ENCODE peak calls at places on chromosomes 4 and X, in four cellular contexts. A, V, E and G are unnamed samples.

GRCh38 chr4:122679946-122680345 is 52.6 kb upstream of the BBS12 start:
- DNase-seq in A (no peak), V (no peak), E (no peak), G (no peak)

GRCh38 chr4:187478292-187479205 is 517.0 kb upstream of the ZFP42 start:
- DNase-seq in A (no peak), V (no peak), E (no peak), G (no peak)

GRCh38 chrX:16882702-16883486 is 12.7 kb upstream of the RBBP7 start:
- DNase-seq in A (peak; percentile 77), V (peak; percentile 38), E (peak; percentile 80), G (peak; percentile 60)

GRCh38 chrX:15915959-15916703 is 61.5 kb upstream of the AP1S2 start:
- DNase-seq in A (no peak), V (no peak), E (peak; percentile 8), G (no peak)

GRCh38 chr4:55438314-55438713 is 42.6 kb downstream of the TMEM165 start:
- DNase-seq in A (no peak), V (no peak), E (no peak), G (no peak)

GRCh38 chrX:152821145-152821765 is 9.3 kb downstream of the CETN2 start:
- DNase-seq in A (peak; percentile 46), V (no peak), E (peak; percentile 57), G (no peak)

GRCh38 chr4:94390804-94391410 is 48.3 kb upstream of the HPGDS start:
- DNase-seq in A (no peak), V (no peak), E (peak; percentile 42), G (no peak)

GRCh38 chr4:52843958-52844357 is 18.2 kb upstream of the RASL11B start:
- DNase-seq in A (no peak), V (peak; percentile 34), E (no peak), G (no peak)

GRCh38 chrX:1011632-1012283 is 200.7 kb downstream of the CRLF2 start:
- DNase-seq in A (no peak), V (no peak), E (no peak), G (peak; percentile 24)

GRCh38 chr4:171553961-171554360 is 259.2 kb upstream of the GALNTL6 start:
- DNase-seq in A (no peak), V (no peak), E (no peak), G (no peak)

GRCh38 chr4:113179996-113180395 is 130.5 kb downstream of the ANK2 start:
- DNase-seq in A (no peak), V (no peak), E (no peak), G (no peak)

GRCh38 chr4:185589067-185589844 is 53.9 kb upstream of the PDLIM3 start:
- DNase-seq in A (no peak), V (no peak), E (no peak), G (no peak)

GRCh38 chr4:82230310-82230709 is 143.5 kb downstream of the HNRNPD start:
- DNase-seq in A (no peak), V (no peak), E (no peak), G (no peak)

GRCh38 chr4:31518796-31519250 is 798.7 kb downstream of the PCDH7 start:
- DNase-seq in A (no peak), V (no peak), E (no peak), G (no peak)

GRCh38 chrX:74232859-74233258 is 71.1 kb upstream of the ZCCHC13 start:
- DNase-seq in A (no peak), V (no peak), E (peak; percentile 38), G (no peak)

GRCh38 chr4:103075894-103076776 is at the start of gene SLC9B2:
- DNase-seq in A (peak; percentile 59), V (peak; percentile 61), E (peak; percentile 79), G (peak; percentile 39)

GRCh38 chrX:154890990-154891639 is 5.0 kb downstream of the F8A1 start:
- DNase-seq in A (no peak), V (no peak), E (no peak), G (no peak)

GRCh38 chr4:27886075-27886474 is 1025.4 kb downstream of the STIM2 start:
- DNase-seq in A (no peak), V (no peak), E (no peak), G (no peak)

GRCh38 chrX:74449937-74450330 is 28.6 kb downstream of the SLC16A2 start:
- DNase-seq in A (no peak), V (no peak), E (no peak), G (no peak)

GRCh38 chr4:94570558-94570957 is 118.8 kb downstream of the PDLIM5 start:
- DNase-seq in A (no peak), V (no peak), E (no peak), G (no peak)

GRCh38 chrX:9911479-9911878 is 55.7 kb upstream of the CLDN34 start:
- DNase-seq in A (no peak), V (no peak), E (no peak), G (no peak)

GRCh38 chrX:154457491-154458115 is 478 bp upstream of the PLXNA3 start:
- DNase-seq in A (peak; percentile 72), V (peak; percentile 23), E (peak; percentile 73), G (peak; percentile 63)

GRCh38 chrX:52574416-52575275 is 57.8 kb upstream of the XAGE1B start:
- DNase-seq in A (peak; percentile 27), V (no peak), E (peak; percentile 51), G (peak; percentile 36)

GRCh38 chrX:68112321-68112720 is 321.0 kb downstream of the OPHN1 start:
- DNase-seq in A (no peak), V (no peak), E (no peak), G (no peak)

GRCh38 chr4:121272526-121272925 is 108.3 kb downstream of the QRFPR start:
- DNase-seq in A (no peak), V (no peak), E (peak; percentile 11), G (no peak)

GRCh38 chrX:38816158-38816557 is 14.9 kb downstream of the MID1IP1 start:
- DNase-seq in A (no peak), V (no peak), E (no peak), G (peak; percentile 50)

GRCh38 chrX:45400380-45400779 is 199.7 kb upstream of the DIPK2B start:
- DNase-seq in A (no peak), V (no peak), E (no peak), G (no peak)

GRCh38 chr4:147480502-147480890 is 401 bp upstream of the EDNRA start:
- DNase-seq in A (no peak), V (no peak), E (no peak), G (no peak)
- H3K4me3 ChIP-seq in A (peak overlapping the region; percentile 49), V (peak overlapping the region; percentile 49), E (no peak overlapping the region), G (no peak overlapping the region)

DNA sequence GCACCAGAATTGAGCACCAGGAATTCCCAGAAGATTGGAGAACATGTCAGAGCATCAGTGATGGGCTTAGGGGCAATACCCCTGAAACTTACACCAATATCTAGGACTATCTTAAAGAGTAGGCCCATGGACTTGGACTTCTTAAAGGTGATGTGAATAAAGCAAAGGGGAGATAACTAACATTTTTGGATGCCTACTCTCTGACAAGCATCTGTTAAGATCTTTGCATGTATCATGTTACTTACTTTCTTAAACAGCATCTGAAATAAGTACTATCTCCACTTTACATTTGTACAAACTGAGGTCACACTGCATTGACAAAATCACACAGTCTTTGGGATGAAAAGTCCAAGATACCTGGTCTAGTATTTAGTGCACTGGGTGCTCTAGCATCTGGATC is 258.6 kb upstream of the ARSJ start:
- DNase-seq in A (no peak), V (no peak), E (no peak), G (no peak)
- H3K27ac ChIP-seq in A (no peak overlapping the region), V (no peak overlapping the region), E (no peak overlapping the region), G (no peak overlapping the region)

DNA sequence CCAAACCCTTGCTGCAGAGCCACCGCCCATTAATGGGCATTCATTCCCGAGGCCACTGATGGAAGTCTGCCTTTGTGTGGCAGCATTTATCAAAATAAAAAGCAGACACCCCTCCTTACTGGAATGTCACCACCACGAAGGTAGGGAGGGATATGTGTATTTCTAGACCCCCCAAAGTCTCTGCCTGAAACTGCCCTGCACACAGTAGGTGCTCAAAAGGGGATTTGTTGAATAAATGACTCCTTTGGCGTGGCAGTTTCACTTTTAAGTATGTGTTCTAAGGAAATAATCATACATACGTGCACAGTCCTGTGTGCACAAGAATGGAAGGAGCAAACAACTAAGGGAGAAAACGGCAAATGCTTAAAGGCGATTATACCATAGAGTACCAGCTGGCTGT is 23.6 kb upstream of the GLOD5 start:
- DNase-seq in A (no peak), V (no peak), E (peak; percentile 19), G (no peak)
- H3K4me3 ChIP-seq in A (peak overlapping the region; percentile 66), V (peak overlapping the region; percentile 19), E (peak overlapping the region; percentile 58), G (peak overlapping the region; percentile 79)

DNA sequence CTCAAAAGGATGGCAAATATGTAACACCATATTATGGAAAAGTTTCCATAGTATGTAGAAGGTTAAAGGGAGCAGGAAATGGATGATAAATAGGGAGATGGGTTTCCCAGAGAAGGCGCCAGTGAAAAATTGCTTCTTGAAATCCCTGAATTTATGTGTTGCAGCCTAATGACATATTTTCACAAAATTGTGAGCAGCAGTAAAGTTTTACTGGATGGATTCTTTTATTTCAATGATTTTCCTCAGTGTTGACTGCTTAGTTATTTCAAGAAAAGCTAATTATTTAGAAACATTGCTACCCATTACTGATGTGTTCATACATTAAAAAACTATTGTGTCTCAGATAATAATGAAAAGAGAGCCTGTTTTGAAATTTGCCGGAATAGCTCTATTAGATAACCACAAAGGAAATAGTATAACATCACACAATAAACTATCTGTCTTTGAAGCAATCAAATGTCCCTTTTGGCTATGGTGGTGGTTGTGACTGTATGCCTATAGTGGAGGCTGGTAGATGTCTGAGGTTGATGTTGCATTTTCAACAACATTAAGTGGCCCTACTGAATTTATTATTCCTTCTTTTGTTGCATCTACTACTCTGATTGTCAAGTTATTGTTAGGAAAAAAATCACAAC is 169.9 kb upstream of the HAND2 start:
- DNase-seq in A (no peak), V (no peak), E (no peak), G (no peak)
- H3K27ac ChIP-seq in A (no peak overlapping the region), V (peak overlapping the region; percentile 0), E (no peak overlapping the region), G (no peak overlapping the region)

GRCh38 chr4:153816542-153816941 is 27.7 kb upstream of the SFRP2 start:
- DNase-seq in A (no peak), V (no peak), E (no peak), G (no peak)
- H3K4me3 ChIP-seq in A (no peak overlapping the region), V (no peak overlapping the region), E (no peak overlapping the region), G (no peak overlapping the region)

GRCh38 chr4:26049447-26049846 is 135.4 kb downstream of the SMIM20 start:
- DNase-seq in A (no peak), V (no peak), E (no peak), G (no peak)

GRCh38 chr4:26048962-26049361 is 134.9 kb downstream of the SMIM20 start:
- DNase-seq in A (no peak), V (no peak), E (no peak), G (no peak)

GRCh38 chr4:26047795-26048194 is 133.8 kb downstream of the SMIM20 start:
- DNase-seq in A (no peak), V (no peak), E (no peak), G (no peak)

GRCh38 chr4:26050212-26050643 is 136.2 kb downstream of the SMIM20 start:
- DNase-seq in A (peak; percentile 27), V (peak; percentile 44), E (no peak), G (no peak)

GRCh38 chr4:26048378-26048882 is 134.4 kb downstream of the SMIM20 start:
- DNase-seq in A (peak; percentile 30), V (peak; percentile 42), E (no peak), G (no peak)
- H3K27ac ChIP-seq in A (peak overlapping the region; percentile 76), V (peak overlapping the region; percentile 74), E (no peak overlapping the region), G (no peak overlapping the region)

DNA sequence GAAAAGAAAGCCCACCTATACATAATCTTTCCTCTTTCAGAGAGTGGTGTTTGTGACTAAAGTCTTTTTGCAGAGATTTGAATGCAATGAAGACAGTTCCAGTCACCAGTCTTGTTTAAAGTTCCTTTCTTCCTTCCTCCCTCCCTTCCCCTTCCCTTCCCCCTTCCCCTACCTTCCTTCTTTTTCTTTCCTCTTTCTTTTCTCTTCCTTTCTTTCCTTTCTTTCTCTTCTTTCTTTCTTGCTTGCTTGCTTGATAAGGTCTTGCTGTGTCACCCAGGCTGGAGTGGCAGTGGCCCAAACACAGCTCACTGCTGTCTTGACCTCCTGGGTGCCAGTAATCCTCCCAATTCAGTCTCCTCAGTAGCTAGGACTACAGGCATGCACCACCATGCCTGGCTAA is 19.0 kb upstream of the ASB5 start:
- DNase-seq in A (no peak), V (no peak), E (no peak), G (no peak)
- H3K4me3 ChIP-seq in A (no peak overlapping the region), V (no peak overlapping the region), E (no peak overlapping the region), G (no peak overlapping the region)